ENCODE peak calls at places on chromosomes 5 and 9, in nine cellular contexts. I is lower lobe of right lung, Z is OCI-LY7, V is heart left ventricle, T is HFF-Myc, C is Caco-2, Y is HL-60, Q is brain microvascular endothelial cell, N is ascending aorta. S is an unnamed sample.

GRCh38 chr9:132673355-132673754 is 3.1 kb downstream of the GTF3C4 start:
- DNase-seq in Z (peak), N (no peak), I (no peak), Q (peak), V (no peak), Y (no peak), C (peak), T (peak), S (no peak)

GRCh38 chr9:93123561-93124283 is 10.3 kb downstream of the NINJ1 start:
- DNase-seq in N (peak), C (no peak), V (peak), Q (no peak), Y (no peak), I (peak), T (no peak), Z (no peak), S (no peak)

GRCh38 chr5:14447958-14448881 is 133.4 kb upstream of the OTULINL start:
- DNase-seq in C (no peak), I (no peak), T (peak), Y (no peak), Q (peak), Z (no peak), V (no peak), N (no peak), S (no peak)

GRCh38 chr5:8682381-8682780 is 813.4 kb downstream of the MTRR start:
- DNase-seq in V (no peak), Y (no peak), Z (no peak), N (no peak), I (no peak), T (no peak), Q (no peak), C (no peak), S (no peak)

GRCh38 chr5:67724412-67725135 is 491.0 kb upstream of the PIK3R1 start:
- DNase-seq in T (no peak), Y (no peak), C (no peak), Q (no peak), I (no peak), N (no peak), V (no peak), Z (no peak), S (no peak)

GRCh38 chr9:124660341-124660801 is 110.7 kb downstream of the NR6A1 start:
- DNase-seq in V (no peak), N (no peak), I (no peak), Q (peak), C (peak), Y (peak), Z (peak), T (peak), S (no peak)

GRCh38 chr5:102539598-102539997 is 40.8 kb upstream of the SLCO6A1 start:
- DNase-seq in I (no peak), Z (no peak), C (no peak), T (no peak), Y (no peak), V (no peak), N (no peak), Q (no peak), S (no peak)

GRCh38 chr5:141747646-141748229 is 65.7 kb upstream of the ARAP3 start:
- DNase-seq in Q (no peak), Y (no peak), Z (peak), I (no peak), N (no peak), T (no peak), V (no peak), C (no peak), S (no peak)

GRCh38 chr9:125435776-125436612 is 174.4 kb downstream of the GAPVD1 start:
- DNase-seq in V (no peak), Z (no peak), T (no peak), Q (no peak), I (no peak), N (no peak), C (no peak), Y (no peak), S (no peak)

GRCh38 chr9:112361602-112362001 is 18.3 kb upstream of the HSDL2 start:
- DNase-seq in V (no peak), Z (peak), Q (no peak), C (no peak), Y (peak), I (no peak), N (no peak), T (no peak), S (no peak)

GRCh38 chr9:93974151-93974550 is 19.0 kb upstream of the BARX1 start:
- DNase-seq in V (no peak), I (no peak), C (no peak), T (no peak), Q (no peak), N (no peak), Z (no peak), Y (no peak), S (no peak)

GRCh38 chr5:151562019-151562707 is 29.0 kb downstream of the FAT2 start:
- DNase-seq in Z (no peak), Y (no peak), N (no peak), C (no peak), I (no peak), T (no peak), Q (no peak), V (no peak), S (no peak)

GRCh38 chr9:85484235-85484634 is 257.5 kb downstream of the AGTPBP1 start:
- DNase-seq in V (no peak), C (no peak), Z (no peak), Q (no peak), I (no peak), T (no peak), Y (no peak), N (no peak), S (no peak)

GRCh38 chr5:18113724-18114123 is 479.5 kb downstream of the TAF11L14 start:
- DNase-seq in N (no peak), Q (peak), V (no peak), Z (no peak), T (no peak), Y (peak), I (no peak), C (no peak), S (no peak)

GRCh38 chr5:78320461-78320860 is 26.0 kb upstream of the AP3B1 start:
- DNase-seq in C (no peak), I (no peak), V (no peak), Z (peak), Y (no peak), Q (no peak), N (no peak), T (no peak), S (no peak)

GRCh38 chr5:107368593-107368992 is 302.1 kb downstream of the EFNA5 start:
- DNase-seq in V (no peak), Z (no peak), I (no peak), C (no peak), N (no peak), T (no peak), Y (no peak), Q (no peak), S (no peak)

GRCh38 chr9:113504725-113505590 is 41.4 kb downstream of the RGS3 start:
- DNase-seq in N (no peak), C (no peak), V (no peak), Q (no peak), T (no peak), I (peak), Y (no peak), Z (no peak), S (no peak)

GRCh38 chr9:38380230-38380871 is 12.2 kb upstream of the ALDH1B1 start:
- DNase-seq in N (no peak), Y (no peak), Z (no peak), I (no peak), T (no peak), V (no peak), C (no peak), Q (no peak), S (no peak)

GRCh38 chr5:132777209-132778069 is at the start of gene SEPTIN8:
- DNase-seq in N (no peak), Y (no peak), V (peak), Z (peak), C (no peak), I (peak), T (no peak), Q (no peak), S (peak)

GRCh38 chr5:28488752-28489151 is 1450.4 kb upstream of the CDH9 start:
- DNase-seq in Z (no peak), V (no peak), Y (no peak), N (no peak), I (no peak), Q (no peak), T (no peak), C (no peak), S (no peak)

GRCh38 chr5:97547999-97548797 is 365.2 kb upstream of the RIOK2 start:
- DNase-seq in I (no peak), N (no peak), C (no peak), T (no peak), Z (no peak), Y (no peak), V (no peak), Q (no peak), S (no peak)

GRCh38 chr9:101736723-101737122 is 1.7 kb downstream of the GRIN3A start:
- DNase-seq in I (no peak), C (no peak), N (no peak), T (no peak), Y (no peak), Q (peak), Z (no peak), V (peak), S (no peak)

GRCh38 chr9:77512876-77513275 is 135.2 kb downstream of the GNA14 start:
- DNase-seq in I (no peak), C (no peak), Z (no peak), N (no peak), T (no peak), Q (peak), V (no peak), Y (no peak), S (no peak)

GRCh38 chr5:89901983-89902382 is 507.6 kb downstream of the CETN3 start:
- DNase-seq in C (no peak), Q (no peak), Y (no peak), V (no peak), Z (no peak), T (no peak), I (no peak), N (no peak), S (no peak)

GRCh38 chr5:171953860-171954701 is 52.4 kb downstream of the FBXW11 start:
- DNase-seq in Q (peak), I (no peak), Z (no peak), C (no peak), V (no peak), N (no peak), T (no peak), Y (no peak), S (no peak)

DNA sequence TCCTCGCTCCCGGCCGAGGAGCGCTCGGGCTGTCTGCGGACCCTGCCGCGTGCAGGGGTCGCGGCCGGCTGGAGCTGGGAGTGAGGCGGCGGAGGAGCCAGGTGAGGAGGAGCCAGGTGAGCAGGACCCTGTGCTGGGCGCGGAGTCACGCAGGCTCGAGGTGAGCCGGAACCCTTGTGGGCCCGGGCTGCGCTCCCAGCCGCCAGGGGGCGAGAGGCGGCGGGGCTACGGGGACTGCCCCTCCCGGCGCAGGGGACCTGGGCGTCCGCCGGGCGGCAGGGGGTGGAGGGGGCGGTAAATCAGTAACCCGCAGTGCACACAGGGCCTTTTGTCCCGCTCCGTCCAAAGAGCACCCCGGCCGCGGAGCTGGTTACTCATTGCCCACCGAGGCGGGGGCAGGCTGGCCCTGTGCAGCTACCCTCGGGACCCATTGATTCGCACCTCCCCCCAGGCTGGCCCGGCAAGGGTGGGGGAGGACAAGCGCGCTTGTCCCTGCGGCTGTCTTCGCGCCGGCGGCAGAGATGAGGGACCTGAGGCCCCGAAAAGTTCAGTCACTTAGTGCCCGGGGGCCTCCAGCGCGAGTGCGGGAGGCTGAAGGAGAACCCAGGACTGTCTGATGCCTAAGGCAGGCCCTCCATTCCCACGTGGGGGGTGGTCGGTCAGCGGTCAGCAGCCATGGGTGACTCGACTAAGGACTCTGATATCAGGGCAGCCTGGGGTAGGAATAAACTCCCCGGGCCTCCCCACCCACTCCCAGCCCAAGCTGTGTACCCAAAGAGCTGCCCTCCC is 397 bp downstream of the FGFR4 start:
- DNase-seq in V (peak), Q (no peak), I (peak), Z (peak), Y (peak), N (no peak), T (no peak), C (peak), S (no peak)
- TF ChIP-seq CTCF in V (peak), Q (peak), I (peak), Z (peak), Y (no peak), N (peak), T (peak), C (peak), S (peak)

GRCh38 chr5:83475540-83476469 is 4.3 kb downstream of the VCAN start:
- DNase-seq in Q (peak), Y (no peak), C (no peak), Z (no peak), V (no peak), T (peak), N (no peak), I (no peak), S (no peak)
- H3K4me3 ChIP-seq in Q (peak), Y (no peak), C (no peak), Z (no peak), V (peak), T (peak), N (peak), I (peak), S (no peak)

DNA sequence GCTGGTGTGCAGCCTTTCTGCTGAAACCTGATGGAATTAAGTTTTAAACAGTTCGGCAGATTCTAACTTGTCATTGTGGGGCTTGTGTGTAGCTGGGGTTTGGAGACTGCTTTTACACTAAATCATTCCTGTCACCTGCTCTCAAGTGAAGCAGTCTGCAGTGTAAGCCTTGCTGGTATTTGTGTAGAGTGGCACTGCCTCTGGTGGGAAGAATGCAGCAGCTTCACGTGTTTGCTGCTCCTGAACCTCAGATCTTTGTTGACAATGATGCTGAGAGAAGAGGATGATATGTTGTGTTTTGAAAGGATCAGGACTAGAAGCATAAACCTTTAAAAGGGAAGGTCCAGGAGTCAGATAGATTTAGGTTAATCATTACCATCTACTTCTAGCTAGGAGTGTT is 88.1 kb downstream of the KDM4C start:
- DNase-seq in Q (no peak), Y (no peak), I (no peak), C (peak), N (no peak), Z (no peak), V (no peak), T (no peak), S (no peak)
- TF ChIP-seq CTCF in Q (peak), Y (no peak), I (no peak), C (peak), N (no peak), Z (no peak), V (peak), T (peak), S (no peak)

GRCh38 chr9:99115947-99116543 is 11.1 kb downstream of the TGFBR1 start:
- DNase-seq in C (no peak), Z (no peak), T (no peak), I (no peak), V (no peak), N (no peak), Y (no peak), Q (no peak), S (no peak)

GRCh38 chr9:99114049-99114440 is 9.1 kb downstream of the TGFBR1 start:
- DNase-seq in Y (no peak), C (no peak), V (no peak), T (no peak), I (no peak), N (no peak), Z (no peak), Q (no peak), S (no peak)

GRCh38 chr9:99113418-99114048 is 8.6 kb downstream of the TGFBR1 start:
- DNase-seq in Q (no peak), Z (no peak), C (no peak), N (no peak), T (no peak), Y (no peak), V (no peak), I (no peak), S (no peak)

GRCh38 chr9:99114846-99115500 is 10.1 kb downstream of the TGFBR1 start:
- DNase-seq in V (no peak), C (no peak), Y (no peak), I (no peak), N (no peak), Z (no peak), Q (no peak), T (no peak), S (no peak)

DNA sequence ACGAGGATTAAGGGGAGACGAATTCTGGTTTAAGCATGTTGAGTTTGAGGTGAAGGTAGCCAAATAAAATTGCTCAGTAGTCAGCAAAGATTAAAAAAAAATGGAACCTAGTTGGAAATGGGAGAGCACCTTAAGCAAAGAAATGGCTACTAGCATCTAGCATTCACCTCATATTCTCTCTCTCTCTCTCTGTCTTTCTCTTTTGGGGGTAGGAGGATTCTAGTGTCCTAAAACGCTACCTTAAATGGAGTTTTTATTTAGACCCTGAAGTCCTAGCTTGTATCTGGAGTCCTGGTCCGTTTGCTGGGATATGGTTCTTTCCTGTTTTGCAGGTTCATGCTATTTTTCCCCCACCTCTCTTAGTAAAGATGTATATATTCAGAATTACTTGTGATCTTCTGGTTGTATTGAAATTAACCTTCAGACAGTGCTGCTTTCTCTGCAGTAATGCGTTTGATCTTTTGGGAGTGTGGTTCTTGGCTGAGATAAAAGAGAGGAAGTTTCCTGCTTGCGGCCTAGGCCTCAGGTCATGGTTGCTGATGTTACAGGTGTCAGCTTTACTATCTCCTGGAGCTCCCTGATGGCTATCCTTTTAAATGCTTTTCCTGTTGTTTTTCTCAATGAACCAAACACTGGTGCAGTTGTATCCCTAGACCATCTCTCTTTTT is 8.0 kb downstream of the TGFBR1 start:
- DNase-seq in T (no peak), N (no peak), I (no peak), Z (peak), C (no peak), V (no peak), Y (peak), Q (no peak), S (no peak)
- H3K4me3 ChIP-seq in T (no peak), N (no peak), I (no peak), Z (peak), C (no peak), V (no peak), Y (no peak), Q (no peak), S (no peak)

GRCh38 chr5:157106668-157107461 is 2.0 kb downstream of the HAVCR2 start:
- DNase-seq in Q (no peak), V (peak), N (no peak), C (no peak), Y (peak), T (no peak), Z (peak), I (peak), S (peak)
- TF ChIP-seq CTCF in Q (no peak), V (no peak), N (no peak), C (no peak), Y (no peak), T (no peak), Z (no peak), I (no peak), S (no peak)

GRCh38 chr5:175854231-175855040 is 16.9 kb upstream of the CPLX2 start:
- DNase-seq in T (no peak), I (no peak), Q (no peak), N (no peak), Z (no peak), Y (no peak), V (no peak), C (no peak), S (no peak)

GRCh38 chr5:175851311-175851710 is 20.1 kb upstream of the CPLX2 start:
- DNase-seq in C (no peak), Y (no peak), Q (no peak), V (no peak), N (no peak), Z (no peak), T (no peak), I (no peak), S (no peak)

GRCh38 chr5:175855041-175855720 is 16.2 kb upstream of the CPLX2 start:
- DNase-seq in N (no peak), T (no peak), V (no peak), I (no peak), Q (no peak), Y (no peak), Z (no peak), C (no peak), S (no peak)

GRCh38 chr5:175851727-175852126 is 19.7 kb upstream of the CPLX2 start:
- DNase-seq in Q (no peak), Y (no peak), C (no peak), T (no peak), Z (no peak), I (no peak), V (no peak), N (no peak), S (no peak)

GRCh38 chr5:175853573-175854230 is 17.7 kb upstream of the CPLX2 start:
- DNase-seq in Y (peak), Z (no peak), T (no peak), I (peak), N (no peak), V (no peak), C (no peak), Q (no peak), S (no peak)
- H3K4me3 ChIP-seq in Y (no peak), Z (no peak), T (no peak), I (no peak), N (no peak), V (no peak), C (no peak), Q (no peak), S (no peak)

GRCh38 chr9:127422787-127423186 is 1.4 kb upstream of the ZNF79 start:
- DNase-seq in N (no peak), Y (no peak), Z (no peak), Q (no peak), C (no peak), I (no peak), T (no peak), V (no peak), S (no peak)

GRCh38 chr9:127422133-127422782 is 1.9 kb upstream of the ZNF79 start:
- DNase-seq in C (no peak), Q (no peak), V (no peak), T (no peak), Z (no peak), I (no peak), N (no peak), Y (no peak), S (no peak)

GRCh38 chr9:127423591-127423933 is 620 bp upstream of the ZNF79 start:
- DNase-seq in T (no peak), Q (no peak), C (no peak), N (no peak), V (no peak), I (no peak), Y (no peak), Z (peak), S (no peak)

GRCh38 chr9:127424669-127424986 is 446 bp downstream of the ZNF79 start:
- DNase-seq in Y (peak), Q (no peak), I (no peak), N (no peak), C (no peak), T (no peak), V (no peak), Z (peak), S (no peak)

DNA sequence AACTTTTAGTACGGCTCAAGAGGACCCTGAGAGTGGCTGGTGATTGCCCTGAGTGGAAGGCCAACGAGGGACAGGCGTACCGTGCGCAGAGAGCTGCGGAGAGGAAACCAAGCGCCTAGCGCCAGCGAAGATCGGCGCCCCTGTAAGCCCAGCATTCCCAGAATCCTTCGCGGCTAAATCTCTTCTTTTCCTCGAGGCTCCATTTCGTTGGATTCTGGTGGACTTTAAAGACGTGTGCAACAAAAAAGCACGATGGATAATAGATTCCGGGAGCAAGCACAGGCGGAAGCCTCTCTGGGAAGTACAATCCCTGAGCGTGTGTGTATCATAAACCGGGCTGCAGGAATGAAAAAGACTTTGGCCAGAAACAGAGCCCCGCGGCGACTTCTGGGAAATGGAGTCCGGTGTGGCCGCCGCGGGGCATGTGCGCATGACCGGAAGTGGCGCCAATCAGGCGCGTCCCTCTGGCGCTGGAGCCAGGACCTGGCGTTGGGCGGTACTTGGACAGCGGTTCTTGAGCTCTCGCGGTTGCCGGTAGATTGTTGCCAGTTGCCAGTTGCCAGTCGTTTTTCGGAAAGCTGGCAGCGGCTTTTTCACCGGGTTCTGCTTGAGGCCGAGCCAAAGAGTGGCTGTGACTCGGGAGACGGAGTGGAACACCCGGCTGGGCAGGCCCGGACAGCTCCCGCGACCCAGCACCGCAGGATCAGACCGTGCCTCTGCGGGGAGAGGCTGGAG is at the start of gene ZNF79:
- DNase-seq in Q (peak), I (peak), T (peak), Y (peak), C (peak), Z (peak), V (peak), N (peak), S (peak)
- TF ChIP-seq CTCF in Q (no peak), I (no peak), T (no peak), Y (no peak), C (no peak), Z (peak), V (no peak), N (no peak), S (no peak)